ENCODE peak calls at places on chromosomes 3 and 15, in seven cellular contexts. R is colonic mucosa, A is mammary epithelial cell, S is cardiac fibroblast, Z is GM12864, M is GM12878, F is Peyer's patch. J is an unnamed sample.

GRCh38 chr3:55631766-55632331 is 144.7 kb upstream of the WNT5A start:
- DNase-seq in F (no peak), Z (no peak), R (no peak), S (no peak), A (no peak), M (no peak), J (no peak)

GRCh38 chr3:187165144-187165543 is 25.8 kb upstream of the RPL39L start:
- DNase-seq in A (peak), Z (peak), F (peak), R (peak), M (no peak), S (peak), J (peak)

GRCh38 chr15:91970142-91970541 is 116.6 kb downstream of the SLCO3A1 start:
- DNase-seq in A (no peak), Z (no peak), S (peak), M (no peak), R (peak), F (no peak), J (peak)

GRCh38 chr3:12662593-12663310 is 1.2 kb downstream of the RAF1 start:
- DNase-seq in Z (no peak), R (peak), F (no peak), S (peak), M (no peak), A (peak), J (peak)

GRCh38 chr3:31157893-31158620 is 263.6 kb upstream of the GADL1 start:
- DNase-seq in R (no peak), F (no peak), M (no peak), Z (no peak), A (no peak), S (no peak), J (no peak)

GRCh38 chr3:13715167-13715954 is 164.5 kb downstream of the WNT7A start:
- DNase-seq in S (no peak), A (no peak), R (peak), M (no peak), F (no peak), Z (no peak), J (no peak)

GRCh38 chr3:185937689-185938374 is at the start of gene TRA2B:
- DNase-seq in F (peak), M (peak), Z (peak), R (peak), A (peak), S (peak), J (peak)

GRCh38 chr3:156433138-156433537 is 121.8 kb downstream of the SSR3 start:
- DNase-seq in Z (no peak), S (peak), M (no peak), R (no peak), A (no peak), F (no peak), J (peak)

GRCh38 chr3:88626426-88627120 is 476.8 kb downstream of the C3orf38 start:
- DNase-seq in Z (no peak), M (no peak), F (no peak), R (no peak), S (no peak), A (no peak), J (no peak)

GRCh38 chr3:188067932-188068331 is 86.0 kb upstream of the LPP start:
- DNase-seq in A (peak), F (no peak), S (peak), R (no peak), M (no peak), Z (no peak), J (peak)

GRCh38 chr3:125219261-125219701 is 6.7 kb upstream of the SLC12A8 start:
- DNase-seq in Z (no peak), F (no peak), M (no peak), S (no peak), A (no peak), R (no peak), J (no peak)

GRCh38 chr3:160758929-160759577 is 3.0 kb downstream of the PPM1L start:
- DNase-seq in A (no peak), F (no peak), S (no peak), M (no peak), R (no peak), Z (no peak), J (no peak)

GRCh38 chr15:76961277-76962010 is 29.9 kb downstream of the RCN2 start:
- DNase-seq in R (no peak), M (no peak), F (no peak), S (no peak), A (no peak), Z (no peak), J (peak)

GRCh38 chr15:71708741-71709140 is 101.6 kb upstream of the NR2E3 start:
- DNase-seq in M (no peak), R (no peak), A (no peak), F (no peak), Z (no peak), S (no peak), J (peak)

GRCh38 chr15:51104512-51104911 is 9.8 kb upstream of the TNFAIP8L3 start:
- DNase-seq in F (no peak), Z (no peak), M (no peak), R (peak), S (peak), A (no peak), J (peak)

GRCh38 chr15:97346221-97346620 is 614.3 kb upstream of the ARRDC4 start:
- DNase-seq in R (no peak), Z (no peak), A (no peak), S (no peak), M (no peak), F (no peak), J (no peak)

GRCh38 chr3:77190281-77190841 is 150.5 kb downstream of the ROBO2 start:
- DNase-seq in S (no peak), A (no peak), R (no peak), F (no peak), Z (no peak), M (no peak), J (no peak)
- H3K4me3 ChIP-seq in S (no peak), A (no peak), R (no peak), F (no peak), Z (no peak), M (no peak), J (no peak)

GRCh38 chr3:107429330-107430181 is 52.3 kb downstream of the CCDC54 start:
- DNase-seq in R (peak), M (no peak), F (peak), A (peak), S (peak), Z (no peak), J (peak)

GRCh38 chr3:107431298-107432012 is 54.2 kb downstream of the CCDC54 start:
- DNase-seq in Z (no peak), M (no peak), A (peak), S (peak), R (peak), F (peak), J (peak)

GRCh38 chr3:107431048-107431297 is 53.7 kb downstream of the CCDC54 start:
- DNase-seq in F (peak), R (no peak), Z (no peak), M (no peak), S (peak), A (peak), J (peak)

GRCh38 chr3:107432013-107432515 is 54.8 kb downstream of the CCDC54 start:
- DNase-seq in R (peak), S (peak), F (no peak), Z (no peak), A (peak), M (no peak), J (peak)

GRCh38 chr3:107430214-107431047 is 53.2 kb downstream of the CCDC54 start:
- DNase-seq in R (peak), F (no peak), A (no peak), Z (no peak), S (peak), M (no peak), J (peak)
- TF ChIP-seq CTCF in R (no peak), F (no peak), A (no peak), Z (no peak), S (no peak), M (no peak), J (no peak)

DNA sequence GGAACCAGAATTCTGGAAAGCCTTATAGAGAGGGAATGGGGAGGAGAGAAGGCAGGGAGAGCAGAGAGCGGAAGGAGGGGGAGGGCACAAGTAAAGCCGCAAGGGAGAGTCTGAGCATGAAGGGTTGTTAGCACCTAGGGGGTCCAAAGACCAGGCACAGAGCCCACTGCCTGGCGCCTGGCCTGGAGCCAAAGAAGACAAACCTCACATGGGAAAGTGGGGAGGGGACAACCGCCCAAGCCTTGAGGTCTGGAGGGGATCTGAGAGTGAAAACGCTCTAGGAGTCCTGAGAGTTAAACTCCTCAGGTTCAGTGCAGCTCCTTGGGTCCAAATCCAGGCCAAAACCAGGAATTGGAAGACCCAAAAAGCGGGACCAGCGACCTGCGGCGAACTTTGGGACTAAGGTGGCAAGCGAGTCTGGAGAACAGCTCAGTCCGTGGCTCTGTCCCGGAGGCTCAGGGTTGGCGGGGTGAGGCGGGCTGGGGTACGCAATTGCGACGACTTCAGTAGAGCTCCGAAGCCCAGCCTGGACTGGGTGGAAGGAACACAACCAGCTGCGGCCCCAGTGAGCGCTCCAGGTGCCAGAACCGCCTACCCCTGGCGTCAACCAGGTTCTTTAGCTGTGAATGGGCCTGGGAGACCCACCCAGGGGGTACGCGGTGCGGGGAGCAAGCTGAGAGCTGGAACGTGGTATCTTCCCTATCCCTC is 807 bp upstream of the INAFM2 start:
- DNase-seq in Z (no peak), F (no peak), S (no peak), M (no peak), A (no peak), R (no peak), J (no peak)
- H3K4me3 ChIP-seq in Z (peak), F (peak), S (peak), M (peak), A (peak), R (peak), J (peak)

DNA sequence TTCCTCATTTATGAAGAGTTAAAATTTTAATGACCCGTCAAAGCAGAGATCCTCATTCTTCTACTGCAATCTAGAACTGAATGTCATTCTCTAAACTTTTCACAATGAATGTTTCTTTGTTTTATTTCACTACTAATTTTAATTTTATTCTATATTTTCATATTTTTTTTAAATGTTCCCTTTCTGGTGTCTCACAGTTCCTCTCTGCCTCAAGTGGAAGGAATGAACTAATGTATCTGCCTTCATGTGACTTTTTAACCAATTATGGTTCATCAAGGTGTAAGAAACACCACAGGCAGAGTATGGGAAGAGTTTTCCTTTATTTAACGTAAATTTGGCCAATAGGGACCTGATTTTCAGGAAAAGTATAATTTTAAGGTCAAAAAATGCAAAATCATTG is 441.7 kb downstream of the EPHA6 start:
- DNase-seq in R (no peak), S (no peak), Z (no peak), F (no peak), A (no peak), M (no peak), J (no peak)
- TF ChIP-seq CTCF in R (no peak), S (no peak), Z (no peak), F (no peak), A (peak), M (no peak), J (no peak)

GRCh38 chr15:80308002-80308401 is 56.0 kb upstream of the CTXND1 start:
- DNase-seq in M (no peak), F (no peak), R (no peak), A (no peak), S (no peak), Z (no peak), J (no peak)

GRCh38 chr15:80310776-80311175 is 58.8 kb upstream of the CTXND1 start:
- DNase-seq in R (no peak), Z (no peak), A (peak), M (no peak), S (no peak), F (no peak), J (no peak)

DNA sequence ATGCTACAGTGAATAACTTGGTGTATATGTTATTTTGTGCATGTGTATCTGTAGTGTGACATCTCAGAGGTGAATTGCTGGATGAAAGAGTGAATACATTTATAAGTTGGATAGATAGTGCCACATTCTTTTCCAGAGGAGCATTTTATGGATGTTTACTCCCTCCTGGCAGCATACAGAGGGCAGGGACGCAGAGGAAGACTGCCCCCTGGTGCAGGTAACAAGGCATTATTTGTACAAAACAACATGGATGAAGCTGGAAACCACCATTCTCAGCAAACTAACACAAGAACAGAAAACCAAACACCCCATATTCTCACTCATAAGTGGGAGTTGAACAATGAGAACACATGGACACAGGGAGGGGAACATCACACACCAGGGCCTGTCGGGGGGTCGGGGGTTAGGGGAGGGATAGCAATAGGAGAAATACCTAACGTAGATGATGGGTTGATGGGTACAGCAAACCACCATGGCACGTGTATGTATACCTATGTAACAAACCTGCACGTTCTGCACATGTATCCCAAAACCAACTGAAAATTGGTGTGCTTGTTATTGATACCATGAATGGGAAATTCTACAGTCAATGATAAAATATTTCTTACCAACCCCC is 57.9 kb upstream of the CTXND1 start:
- DNase-seq in A (peak), Z (no peak), M (no peak), R (no peak), S (peak), F (no peak), J (peak)
- H3K4me3 ChIP-seq in A (no peak), Z (no peak), M (no peak), R (no peak), S (no peak), F (no peak), J (no peak)

GRCh38 chr3:49880581-49881328 is 11.0 kb upstream of the CAMKV start:
- DNase-seq in R (no peak), A (no peak), F (no peak), M (no peak), S (no peak), Z (no peak), J (no peak)
- TF ChIP-seq CTCF in R (no peak), A (no peak), F (no peak), M (no peak), S (no peak), Z (no peak), J (no peak)

DNA sequence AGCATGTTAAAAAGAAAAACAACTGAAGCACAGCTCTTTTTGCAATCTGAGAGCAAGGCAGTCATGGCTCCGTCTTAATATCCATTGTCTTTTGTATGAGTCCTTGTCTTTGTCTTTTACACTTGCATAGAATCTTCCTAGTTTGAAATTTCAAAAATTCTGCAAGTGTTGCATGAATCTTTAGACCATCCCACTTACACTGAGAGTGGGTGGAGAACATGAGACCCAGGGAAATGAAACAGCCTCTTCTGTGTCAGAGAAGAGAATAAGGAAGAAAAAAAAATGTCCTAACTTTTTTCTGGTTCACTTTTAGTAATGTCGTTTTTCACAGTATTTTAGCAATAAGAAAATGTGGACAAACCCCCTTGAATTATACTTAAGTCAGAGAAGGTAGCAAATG is 12.1 kb upstream of the DCLK3 start:
- DNase-seq in S (no peak), Z (no peak), R (no peak), F (no peak), A (no peak), M (no peak), J (no peak)
- H3K4me3 ChIP-seq in S (no peak), Z (no peak), R (no peak), F (no peak), A (no peak), M (no peak), J (no peak)

GRCh38 chr3:51386852-51387229 is 1.8 kb downstream of the MANF start:
- DNase-seq in R (no peak), Z (no peak), A (no peak), F (no peak), S (no peak), M (no peak), J (no peak)

GRCh38 chr3:51386159-51386851 is 1.2 kb downstream of the MANF start:
- DNase-seq in Z (no peak), A (no peak), M (no peak), F (no peak), S (no peak), R (no peak), J (no peak)

GRCh38 chr3:51390186-51390585 is 899 bp upstream of the RBM15B start:
- DNase-seq in M (no peak), F (no peak), S (no peak), Z (no peak), A (no peak), R (no peak), J (no peak)

GRCh38 chr3:51389423-51390183 is 1.5 kb upstream of the RBM15B start:
- DNase-seq in F (peak), S (peak), R (peak), Z (no peak), M (no peak), A (no peak), J (peak)

DNA sequence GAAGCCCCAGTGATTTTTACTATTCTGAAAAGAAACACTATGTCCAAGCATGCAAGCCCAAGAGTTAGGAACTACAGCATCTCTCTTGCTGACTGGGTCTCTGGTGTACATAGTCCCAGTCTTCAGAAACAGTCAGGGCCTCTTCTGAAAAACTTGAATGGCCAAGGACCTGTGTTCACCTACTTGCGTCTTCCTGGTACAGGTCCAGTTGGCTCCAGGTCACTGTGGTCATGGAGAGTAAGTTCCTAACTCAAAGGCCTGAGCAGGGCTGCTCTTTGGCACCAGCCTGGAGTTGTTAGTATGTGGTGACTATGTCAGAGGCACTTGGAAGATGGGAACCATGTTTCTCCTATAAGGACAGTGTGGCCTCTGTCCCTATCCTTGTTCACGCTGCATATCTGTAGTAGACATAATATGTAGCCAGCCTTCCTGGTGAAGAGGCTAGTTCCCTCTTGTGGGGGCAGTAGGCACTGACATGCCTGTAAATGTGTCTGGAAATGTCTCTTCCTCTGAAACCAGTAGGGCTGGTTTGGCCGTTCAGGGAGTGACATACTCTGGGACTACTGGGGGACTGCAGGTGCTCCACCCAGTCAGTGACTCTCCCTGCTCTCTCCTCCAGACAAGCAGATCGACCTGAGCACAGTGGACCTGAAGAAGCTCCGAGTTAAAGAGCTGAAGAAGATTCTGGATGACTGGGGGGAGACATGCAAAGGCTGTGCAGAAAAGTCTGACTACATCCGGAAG is 2.6 kb upstream of the RBM15B start:
- DNase-seq in S (no peak), R (peak), F (no peak), M (no peak), A (peak), Z (no peak), J (no peak)
- TF ChIP-seq CTCF in S (peak), R (peak), F (no peak), M (peak), A (peak), Z (peak), J (peak)

GRCh38 chr15:59087731-59088130 is 17.2 kb upstream of the CCNB2 start:
- DNase-seq in F (no peak), A (no peak), Z (no peak), R (no peak), M (no peak), S (no peak), J (no peak)
- H3K4me3 ChIP-seq in F (no peak), A (no peak), Z (no peak), R (no peak), M (no peak), S (no peak), J (no peak)

J was measured in fibroblast of villous mesenchyme.